ENCODE peak calls at places on chromosomes 3 and 15, in six cellular contexts. One of them, this sample, is unnamed.

GRCh38 chr3:55588120-55588765 is 101.1 kb upstream of the WNT5A start:
- DNase-seq in esophagus muscularis mucosa: no peak
- DNase-seq in fibroblast of pulmonary artery: no peak
- DNase-seq in upper lobe of left lung: no peak
- DNase-seq in aorta: no peak
- DNase-seq in lower lobe of right lung: no peak
- DNase-seq in this sample: no peak

GRCh38 chr15:77506311-77507150 is 85.8 kb downstream of the HMG20A start:
- DNase-seq in aorta: no peak
- DNase-seq in lower lobe of right lung: peak
- DNase-seq in upper lobe of left lung: peak
- DNase-seq in fibroblast of pulmonary artery: peak
- DNase-seq in esophagus muscularis mucosa: no peak
- DNase-seq in this sample: no peak

GRCh38 chr3:81268526-81268925 is 492.9 kb downstream of the GBE1 start:
- DNase-seq in aorta: no peak
- DNase-seq in upper lobe of left lung: no peak
- DNase-seq in lower lobe of right lung: no peak
- DNase-seq in esophagus muscularis mucosa: no peak
- DNase-seq in fibroblast of pulmonary artery: no peak
- DNase-seq in this sample: no peak

GRCh38 chr3:8492744-8493511 is 8.7 kb upstream of the LMCD1 start:
- DNase-seq in esophagus muscularis mucosa: no peak
- DNase-seq in lower lobe of right lung: no peak
- DNase-seq in aorta: no peak
- DNase-seq in fibroblast of pulmonary artery: no peak
- DNase-seq in upper lobe of left lung: no peak
- DNase-seq in this sample: no peak

GRCh38 chr3:53194218-53195065 is 33.4 kb downstream of the PRKCD start:
- DNase-seq in fibroblast of pulmonary artery: peak
- DNase-seq in upper lobe of left lung: no peak
- DNase-seq in aorta: peak
- DNase-seq in lower lobe of right lung: no peak
- DNase-seq in esophagus muscularis mucosa: no peak
- DNase-seq in this sample: no peak

GRCh38 chr15:90402230-90402629 is 14.2 kb downstream of the IQGAP1 start:
- DNase-seq in lower lobe of right lung: no peak
- DNase-seq in upper lobe of left lung: no peak
- DNase-seq in fibroblast of pulmonary artery: peak
- DNase-seq in esophagus muscularis mucosa: no peak
- DNase-seq in aorta: peak
- DNase-seq in this sample: no peak

GRCh38 chr3:3772920-3773319 is 26.3 kb upstream of the LRRN1 start:
- DNase-seq in lower lobe of right lung: no peak
- DNase-seq in aorta: no peak
- DNase-seq in fibroblast of pulmonary artery: no peak
- DNase-seq in esophagus muscularis mucosa: no peak
- DNase-seq in upper lobe of left lung: no peak
- DNase-seq in this sample: no peak

GRCh38 chr3:159378391-159378790 is 576.5 kb downstream of the MFSD1 start:
- DNase-seq in fibroblast of pulmonary artery: no peak
- DNase-seq in aorta: no peak
- DNase-seq in esophagus muscularis mucosa: no peak
- DNase-seq in lower lobe of right lung: no peak
- DNase-seq in upper lobe of left lung: no peak
- DNase-seq in this sample: no peak

GRCh38 chr15:29840054-29840453 is 17.8 kb upstream of the TJP1 start:
- DNase-seq in aorta: no peak
- DNase-seq in upper lobe of left lung: no peak
- DNase-seq in esophagus muscularis mucosa: no peak
- DNase-seq in lower lobe of right lung: no peak
- DNase-seq in fibroblast of pulmonary artery: no peak
- DNase-seq in this sample: no peak

GRCh38 chr15:100337422-100338044 is 4.2 kb downstream of the ADAMTS17 start:
- DNase-seq in aorta: no peak
- DNase-seq in fibroblast of pulmonary artery: no peak
- DNase-seq in upper lobe of left lung: no peak
- DNase-seq in lower lobe of right lung: no peak
- DNase-seq in esophagus muscularis mucosa: no peak
- DNase-seq in this sample: no peak

GRCh38 chr3:135871311-135871710 is 94.2 kb upstream of the PPP2R3A start:
- DNase-seq in fibroblast of pulmonary artery: no peak
- DNase-seq in aorta: no peak
- DNase-seq in upper lobe of left lung: no peak
- DNase-seq in esophagus muscularis mucosa: no peak
- DNase-seq in lower lobe of right lung: no peak
- DNase-seq in this sample: no peak

GRCh38 chr15:42890161-42890913 is 30.2 kb downstream of the TTBK2 start:
- DNase-seq in upper lobe of left lung: no peak
- DNase-seq in esophagus muscularis mucosa: no peak
- DNase-seq in fibroblast of pulmonary artery: peak
- DNase-seq in aorta: no peak
- DNase-seq in lower lobe of right lung: no peak
- DNase-seq in this sample: no peak

GRCh38 chr15:50828610-50829206 is 63.2 kb upstream of the SPPL2A start:
- DNase-seq in aorta: no peak
- DNase-seq in lower lobe of right lung: no peak
- DNase-seq in esophagus muscularis mucosa: no peak
- DNase-seq in fibroblast of pulmonary artery: peak
- DNase-seq in upper lobe of left lung: no peak
- DNase-seq in this sample: no peak

GRCh38 chr3:35723480-35724097 is 84.3 kb downstream of the ARPP21 start:
- DNase-seq in lower lobe of right lung: no peak
- DNase-seq in aorta: no peak
- DNase-seq in esophagus muscularis mucosa: no peak
- DNase-seq in upper lobe of left lung: no peak
- DNase-seq in fibroblast of pulmonary artery: no peak
- DNase-seq in this sample: no peak

GRCh38 chr3:160134964-160135363 is 90.3 kb upstream of the C3orf80 start:
- DNase-seq in fibroblast of pulmonary artery: peak
- DNase-seq in lower lobe of right lung: no peak
- DNase-seq in upper lobe of left lung: no peak
- DNase-seq in esophagus muscularis mucosa: no peak
- DNase-seq in aorta: no peak
- DNase-seq in this sample: no peak

GRCh38 chr3:82386656-82387055 is 625.2 kb upstream of the GBE1 start:
- DNase-seq in aorta: no peak
- DNase-seq in lower lobe of right lung: no peak
- DNase-seq in upper lobe of left lung: no peak
- DNase-seq in esophagus muscularis mucosa: no peak
- DNase-seq in fibroblast of pulmonary artery: no peak
- DNase-seq in this sample: no peak

GRCh38 chr3:98812851-98813374 is 49.8 kb downstream of the ST3GAL6 start:
- DNase-seq in lower lobe of right lung: peak
- DNase-seq in esophagus muscularis mucosa: no peak
- DNase-seq in fibroblast of pulmonary artery: peak
- DNase-seq in aorta: no peak
- DNase-seq in upper lobe of left lung: no peak
- DNase-seq in this sample: no peak

GRCh38 chr15:75089781-75090734 is 66.7 kb downstream of the PPCDC start:
- DNase-seq in upper lobe of left lung: no peak
- DNase-seq in esophagus muscularis mucosa: no peak
- DNase-seq in aorta: no peak
- DNase-seq in lower lobe of right lung: peak
- DNase-seq in fibroblast of pulmonary artery: peak
- DNase-seq in this sample: no peak

GRCh38 chr3:151395806-151396205 is 11.3 kb upstream of the P2RY12 start:
- DNase-seq in esophagus muscularis mucosa: no peak
- DNase-seq in aorta: no peak
- DNase-seq in fibroblast of pulmonary artery: peak
- DNase-seq in lower lobe of right lung: no peak
- DNase-seq in upper lobe of left lung: no peak
- DNase-seq in this sample: no peak

GRCh38 chr3:39147711-39148115 is 5.7 kb downstream of the CSRNP1 start:
- DNase-seq in upper lobe of left lung: no peak
- DNase-seq in esophagus muscularis mucosa: no peak
- DNase-seq in aorta: no peak
- DNase-seq in fibroblast of pulmonary artery: peak
- DNase-seq in lower lobe of right lung: no peak
- DNase-seq in this sample: no peak

GRCh38 chr15:58222698-58223097 is 84.5 kb downstream of the AQP9 start:
- DNase-seq in lower lobe of right lung: no peak
- DNase-seq in esophagus muscularis mucosa: no peak
- DNase-seq in aorta: no peak
- DNase-seq in fibroblast of pulmonary artery: no peak
- DNase-seq in upper lobe of left lung: no peak
- DNase-seq in this sample: no peak

GRCh38 chr15:35697549-35698299 is 151.8 kb upstream of the DPH6 start:
- DNase-seq in fibroblast of pulmonary artery: peak
- DNase-seq in esophagus muscularis mucosa: no peak
- DNase-seq in lower lobe of right lung: no peak
- DNase-seq in aorta: no peak
- DNase-seq in upper lobe of left lung: no peak
- DNase-seq in this sample: no peak

GRCh38 chr15:99506399-99506798 is 59.4 kb upstream of the MEF2A start:
- DNase-seq in aorta: no peak
- DNase-seq in esophagus muscularis mucosa: no peak
- DNase-seq in lower lobe of right lung: no peak
- DNase-seq in upper lobe of left lung: no peak
- DNase-seq in fibroblast of pulmonary artery: no peak
- DNase-seq in this sample: no peak

GRCh38 chr3:126956866-126957650 is 25.9 kb upstream of the PLXNA1 start:
- DNase-seq in aorta: peak
- DNase-seq in lower lobe of right lung: no peak
- DNase-seq in fibroblast of pulmonary artery: no peak
- DNase-seq in upper lobe of left lung: peak
- DNase-seq in esophagus muscularis mucosa: no peak
- DNase-seq in this sample: no peak

GRCh38 chr15:78047631-78048409 is 29.7 kb downstream of the TBC1D2B start:
- DNase-seq in upper lobe of left lung: no peak
- DNase-seq in fibroblast of pulmonary artery: peak
- DNase-seq in esophagus muscularis mucosa: no peak
- DNase-seq in lower lobe of right lung: peak
- DNase-seq in aorta: peak
- DNase-seq in this sample: no peak

GRCh38 chr15:69395991-69396390 is 18.2 kb upstream of the KIF23 start:
- DNase-seq in fibroblast of pulmonary artery: no peak
- DNase-seq in upper lobe of left lung: no peak
- DNase-seq in lower lobe of right lung: no peak
- DNase-seq in aorta: no peak
- DNase-seq in esophagus muscularis mucosa: no peak
- DNase-seq in this sample: no peak

GRCh38 chr3:39639344-39640236 is 169.8 kb upstream of the MYRIP start:
- DNase-seq in aorta: no peak
- DNase-seq in lower lobe of right lung: no peak
- DNase-seq in fibroblast of pulmonary artery: peak
- DNase-seq in esophagus muscularis mucosa: no peak
- DNase-seq in upper lobe of left lung: no peak
- DNase-seq in this sample: no peak

GRCh38 chr3:128984596-128984995 is 9.3 kb downstream of the CFAP92 start:
- DNase-seq in fibroblast of pulmonary artery: no peak
- DNase-seq in upper lobe of left lung: no peak
- DNase-seq in aorta: no peak
- DNase-seq in lower lobe of right lung: no peak
- DNase-seq in esophagus muscularis mucosa: no peak
- DNase-seq in this sample: no peak
- H3K4me3 ChIP-seq in fibroblast of pulmonary artery: no peak
- H3K4me3 ChIP-seq in upper lobe of left lung: no peak
- H3K4me3 ChIP-seq in aorta: no peak
- H3K4me3 ChIP-seq in lower lobe of right lung: no peak
- H3K4me3 ChIP-seq in esophagus muscularis mucosa: no peak
- H3K4me3 ChIP-seq in this sample: no peak

GRCh38 chr3:138186216-138186615 is 885 bp upstream of the ARMC8 start:
- DNase-seq in aorta: no peak
- DNase-seq in fibroblast of pulmonary artery: no peak
- DNase-seq in upper lobe of left lung: no peak
- DNase-seq in lower lobe of right lung: no peak
- DNase-seq in esophagus muscularis mucosa: no peak
- DNase-seq in this sample: no peak
- H3K4me3 ChIP-seq in aorta: no peak
- H3K4me3 ChIP-seq in fibroblast of pulmonary artery: peak
- H3K4me3 ChIP-seq in upper lobe of left lung: peak
- H3K4me3 ChIP-seq in lower lobe of right lung: peak
- H3K4me3 ChIP-seq in esophagus muscularis mucosa: peak
- H3K4me3 ChIP-seq in this sample: no peak

GRCh38 chr3:71978150-71978721 is 193.3 kb upstream of the PROK2 start:
- DNase-seq in esophagus muscularis mucosa: no peak
- DNase-seq in fibroblast of pulmonary artery: no peak
- DNase-seq in aorta: no peak
- DNase-seq in upper lobe of left lung: no peak
- DNase-seq in lower lobe of right lung: no peak
- DNase-seq in this sample: peak
- H3K4me3 ChIP-seq in esophagus muscularis mucosa: no peak
- H3K4me3 ChIP-seq in fibroblast of pulmonary artery: no peak
- H3K4me3 ChIP-seq in aorta: no peak
- H3K4me3 ChIP-seq in upper lobe of left lung: no peak
- H3K4me3 ChIP-seq in lower lobe of right lung: no peak
- H3K4me3 ChIP-seq in this sample: peak

GRCh38 chr3:56802411-56802745 is 629 bp upstream of the ARHGEF3 start:
- DNase-seq in upper lobe of left lung: no peak
- DNase-seq in esophagus muscularis mucosa: no peak
- DNase-seq in fibroblast of pulmonary artery: no peak
- DNase-seq in aorta: no peak
- DNase-seq in lower lobe of right lung: no peak
- DNase-seq in this sample: no peak

GRCh38 chr3:56799251-56799882 is 2.4 kb downstream of the ARHGEF3 start:
- DNase-seq in lower lobe of right lung: no peak
- DNase-seq in aorta: no peak
- DNase-seq in esophagus muscularis mucosa: no peak
- DNase-seq in fibroblast of pulmonary artery: peak
- DNase-seq in upper lobe of left lung: no peak
- DNase-seq in this sample: peak

GRCh38 chr3:56801151-56801596 is 575 bp downstream of the ARHGEF3 start:
- DNase-seq in aorta: no peak
- DNase-seq in upper lobe of left lung: no peak
- DNase-seq in fibroblast of pulmonary artery: no peak
- DNase-seq in esophagus muscularis mucosa: no peak
- DNase-seq in lower lobe of right lung: no peak
- DNase-seq in this sample: no peak

GRCh38 chr3:56801597-56802410 is at the start of gene ARHGEF3:
- DNase-seq in fibroblast of pulmonary artery: peak
- DNase-seq in aorta: peak
- DNase-seq in upper lobe of left lung: peak
- DNase-seq in esophagus muscularis mucosa: no peak
- DNase-seq in lower lobe of right lung: peak
- DNase-seq in this sample: peak

DNA sequence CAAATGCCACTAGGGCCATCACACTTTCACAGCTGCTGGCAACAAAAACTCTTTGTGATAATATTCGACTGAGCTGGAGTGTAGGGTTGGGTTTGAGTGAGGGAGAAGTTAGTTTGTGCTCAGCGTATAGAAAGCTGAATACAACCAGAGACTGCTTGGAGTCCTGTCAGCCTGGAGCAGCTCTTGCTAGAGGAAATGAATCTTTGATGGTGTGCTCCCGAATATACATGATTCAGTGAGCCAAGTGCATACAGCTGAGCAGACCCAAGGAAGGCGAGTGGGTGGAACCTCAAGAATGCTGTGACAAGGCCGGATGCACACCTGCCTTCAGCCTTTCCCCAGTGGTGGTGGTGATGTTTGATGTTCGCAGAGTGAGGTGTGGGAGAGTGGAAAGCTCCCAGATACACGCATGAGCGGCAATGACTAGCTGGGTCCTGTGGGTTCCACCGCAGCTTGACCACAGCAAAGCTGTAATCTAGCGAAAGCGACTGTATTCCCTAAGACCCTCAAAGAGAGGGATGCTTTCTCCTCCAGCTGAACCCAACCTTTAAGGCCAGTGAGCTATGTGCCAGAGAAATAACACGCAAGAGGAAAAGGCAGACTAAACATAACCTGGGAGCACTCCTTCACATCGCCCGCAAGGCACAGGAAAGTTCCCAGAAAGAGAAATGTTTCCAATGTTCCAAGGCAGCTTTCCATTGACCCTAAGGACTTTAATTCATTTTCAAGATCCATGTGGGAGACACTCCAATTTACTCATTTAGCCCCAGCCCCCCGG is 1.2 kb downstream of the ARHGEF3 start:
- DNase-seq in aorta: no peak
- DNase-seq in lower lobe of right lung: no peak
- DNase-seq in esophagus muscularis mucosa: no peak
- DNase-seq in fibroblast of pulmonary artery: no peak
- DNase-seq in upper lobe of left lung: no peak
- DNase-seq in this sample: peak
- H3K4me3 ChIP-seq in aorta: no peak
- H3K4me3 ChIP-seq in lower lobe of right lung: peak
- H3K4me3 ChIP-seq in esophagus muscularis mucosa: peak
- H3K4me3 ChIP-seq in fibroblast of pulmonary artery: peak
- H3K4me3 ChIP-seq in upper lobe of left lung: peak
- H3K4me3 ChIP-seq in this sample: peak